ENCODE peak calls at places on chromosomes 5 and 9, in nine cellular contexts. One of them, this sample, is unnamed.

GRCh38 chr5:72661405-72661804 is 154.2 kb upstream of the ZNF366 start:
- DNase-seq in upper lobe of right lung: no peak
- DNase-seq in GM20000: no peak
- DNase-seq in adrenal gland: no peak
- DNase-seq in endothelial cell: no peak
- DNase-seq in left ventricle myocardium inferior: no peak
- DNase-seq in WTC11: no peak
- DNase-seq in nephron progenitor cell: no peak
- DNase-seq in GM06990: no peak
- DNase-seq in this sample: no peak

GRCh38 chr5:58088941-58089340 is 370.9 kb downstream of the PLK2 start:
- DNase-seq in upper lobe of right lung: no peak
- DNase-seq in GM20000: no peak
- DNase-seq in adrenal gland: no peak
- DNase-seq in endothelial cell: peak
- DNase-seq in left ventricle myocardium inferior: no peak
- DNase-seq in WTC11: no peak
- DNase-seq in nephron progenitor cell: no peak
- DNase-seq in GM06990: no peak
- DNase-seq in this sample: no peak

GRCh38 chr9:116099821-116100220 is 53.8 kb upstream of the PAPPA start:
- DNase-seq in upper lobe of right lung: no peak
- DNase-seq in GM20000: no peak
- DNase-seq in adrenal gland: no peak
- DNase-seq in endothelial cell: no peak
- DNase-seq in left ventricle myocardium inferior: no peak
- DNase-seq in WTC11: no peak
- DNase-seq in nephron progenitor cell: no peak
- DNase-seq in GM06990: no peak
- DNase-seq in this sample: no peak

GRCh38 chr9:135074354-135075233 is 12.9 kb upstream of the OLFM1 start:
- DNase-seq in upper lobe of right lung: peak
- DNase-seq in GM20000: no peak
- DNase-seq in adrenal gland: peak
- DNase-seq in endothelial cell: no peak
- DNase-seq in left ventricle myocardium inferior: no peak
- DNase-seq in WTC11: no peak
- DNase-seq in nephron progenitor cell: no peak
- DNase-seq in GM06990: no peak
- DNase-seq in this sample: no peak

GRCh38 chr5:153748823-153749222 is 258.4 kb downstream of the GRIA1 start:
- DNase-seq in upper lobe of right lung: no peak
- DNase-seq in GM20000: no peak
- DNase-seq in adrenal gland: no peak
- DNase-seq in endothelial cell: no peak
- DNase-seq in left ventricle myocardium inferior: no peak
- DNase-seq in WTC11: no peak
- DNase-seq in nephron progenitor cell: no peak
- DNase-seq in GM06990: no peak
- DNase-seq in this sample: no peak

GRCh38 chr9:121556580-121556979 is 56.9 kb upstream of the GGTA1 start:
- DNase-seq in upper lobe of right lung: no peak
- DNase-seq in GM20000: no peak
- DNase-seq in adrenal gland: peak
- DNase-seq in endothelial cell: no peak
- DNase-seq in left ventricle myocardium inferior: no peak
- DNase-seq in WTC11: no peak
- DNase-seq in nephron progenitor cell: no peak
- DNase-seq in GM06990: no peak
- DNase-seq in this sample: no peak

GRCh38 chr9:135218331-135219225 is 131.1 kb downstream of the OLFM1 start:
- DNase-seq in upper lobe of right lung: peak
- DNase-seq in GM20000: no peak
- DNase-seq in adrenal gland: no peak
- DNase-seq in endothelial cell: no peak
- DNase-seq in left ventricle myocardium inferior: no peak
- DNase-seq in WTC11: peak
- DNase-seq in nephron progenitor cell: no peak
- DNase-seq in GM06990: no peak
- DNase-seq in this sample: no peak

GRCh38 chr9:129737479-129738269 is 15.2 kb downstream of the PTGES start:
- DNase-seq in upper lobe of right lung: peak
- DNase-seq in GM20000: peak
- DNase-seq in adrenal gland: peak
- DNase-seq in endothelial cell: peak
- DNase-seq in left ventricle myocardium inferior: peak
- DNase-seq in WTC11: peak
- DNase-seq in nephron progenitor cell: peak
- DNase-seq in GM06990: peak
- DNase-seq in this sample: no peak

GRCh38 chr5:122419195-122419894 is 107.3 kb downstream of the SNCAIP start:
- DNase-seq in upper lobe of right lung: no peak
- DNase-seq in GM20000: no peak
- DNase-seq in adrenal gland: no peak
- DNase-seq in endothelial cell: no peak
- DNase-seq in left ventricle myocardium inferior: no peak
- DNase-seq in WTC11: no peak
- DNase-seq in nephron progenitor cell: no peak
- DNase-seq in GM06990: no peak
- DNase-seq in this sample: no peak

GRCh38 chr9:5389109-5389732 is 48.5 kb downstream of the PLGRKT start:
- DNase-seq in upper lobe of right lung: no peak
- DNase-seq in GM20000: peak
- DNase-seq in adrenal gland: no peak
- DNase-seq in endothelial cell: no peak
- DNase-seq in left ventricle myocardium inferior: no peak
- DNase-seq in WTC11: no peak
- DNase-seq in nephron progenitor cell: no peak
- DNase-seq in GM06990: peak
- DNase-seq in this sample: no peak

GRCh38 chr9:19643875-19644274 is 145.0 kb downstream of the SLC24A2 start:
- DNase-seq in upper lobe of right lung: no peak
- DNase-seq in GM20000: no peak
- DNase-seq in adrenal gland: no peak
- DNase-seq in endothelial cell: no peak
- DNase-seq in left ventricle myocardium inferior: no peak
- DNase-seq in WTC11: no peak
- DNase-seq in nephron progenitor cell: no peak
- DNase-seq in GM06990: no peak
- DNase-seq in this sample: no peak

GRCh38 chr5:172972557-172972956 is 11.0 kb upstream of the ATP6V0E1 start:
- DNase-seq in upper lobe of right lung: no peak
- DNase-seq in GM20000: no peak
- DNase-seq in adrenal gland: no peak
- DNase-seq in endothelial cell: no peak
- DNase-seq in left ventricle myocardium inferior: no peak
- DNase-seq in WTC11: no peak
- DNase-seq in nephron progenitor cell: peak
- DNase-seq in GM06990: no peak
- DNase-seq in this sample: no peak

GRCh38 chr5:89012361-89012760 is 129.4 kb upstream of the MEF2C start:
- DNase-seq in upper lobe of right lung: no peak
- DNase-seq in GM20000: no peak
- DNase-seq in adrenal gland: no peak
- DNase-seq in endothelial cell: no peak
- DNase-seq in left ventricle myocardium inferior: no peak
- DNase-seq in WTC11: no peak
- DNase-seq in nephron progenitor cell: no peak
- DNase-seq in GM06990: no peak
- DNase-seq in this sample: no peak

GRCh38 chr5:89011778-89012320 is 128.9 kb upstream of the MEF2C start:
- DNase-seq in upper lobe of right lung: no peak
- DNase-seq in GM20000: no peak
- DNase-seq in adrenal gland: no peak
- DNase-seq in endothelial cell: no peak
- DNase-seq in left ventricle myocardium inferior: no peak
- DNase-seq in WTC11: no peak
- DNase-seq in nephron progenitor cell: no peak
- DNase-seq in GM06990: no peak
- DNase-seq in this sample: no peak

DNA sequence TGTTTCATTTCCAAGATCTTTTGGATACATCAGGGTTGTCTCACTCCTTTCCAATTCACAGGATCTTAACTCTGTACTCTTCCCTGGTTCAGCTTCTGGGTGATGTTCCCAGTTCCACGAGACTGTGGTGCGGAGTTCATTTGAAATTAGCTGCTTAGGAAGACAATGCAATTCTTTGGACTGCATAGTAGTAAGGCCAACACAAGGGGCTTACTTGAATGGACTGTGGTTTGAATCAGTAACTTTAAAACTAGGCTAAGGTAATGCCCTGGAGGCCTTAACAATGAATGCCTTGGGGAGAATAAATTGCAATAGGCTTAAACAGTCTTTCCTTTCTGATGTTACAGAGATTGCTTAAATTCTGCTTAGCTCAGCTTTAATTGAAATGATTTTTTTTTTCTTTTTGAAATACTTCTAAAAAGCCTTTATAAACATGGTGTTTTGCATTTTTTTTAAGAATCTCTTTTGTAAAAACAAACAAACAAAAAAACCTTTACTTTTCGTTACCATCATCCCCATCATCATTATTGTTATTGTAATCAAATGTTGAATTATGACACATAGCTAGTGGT is 133.8 kb upstream of the MEF2C start:
- DNase-seq in upper lobe of right lung: no peak
- DNase-seq in GM20000: no peak
- DNase-seq in adrenal gland: no peak
- DNase-seq in endothelial cell: no peak
- DNase-seq in left ventricle myocardium inferior: no peak
- DNase-seq in WTC11: no peak
- DNase-seq in nephron progenitor cell: no peak
- DNase-seq in GM06990: no peak
- DNase-seq in this sample: no peak
- TF ChIP-seq CTCF in upper lobe of right lung: no peak
- TF ChIP-seq CTCF in GM20000: no peak
- TF ChIP-seq CTCF in adrenal gland: no peak
- TF ChIP-seq CTCF in endothelial cell: no peak
- TF ChIP-seq CTCF in left ventricle myocardium inferior: no peak
- TF ChIP-seq CTCF in WTC11: no peak
- TF ChIP-seq CTCF in nephron progenitor cell: no peak
- TF ChIP-seq CTCF in GM06990: no peak
- TF ChIP-seq CTCF in this sample: no peak

GRCh38 chr5:132413567-132413966 is 44.1 kb downstream of the SLC22A5 start:
- DNase-seq in upper lobe of right lung: no peak
- DNase-seq in GM20000: no peak
- DNase-seq in adrenal gland: no peak
- DNase-seq in endothelial cell: no peak
- DNase-seq in left ventricle myocardium inferior: no peak
- DNase-seq in WTC11: no peak
- DNase-seq in nephron progenitor cell: no peak
- DNase-seq in GM06990: no peak
- DNase-seq in this sample: no peak

GRCh38 chr5:132408456-132408855 is 38.9 kb downstream of the SLC22A5 start:
- DNase-seq in upper lobe of right lung: no peak
- DNase-seq in GM20000: no peak
- DNase-seq in adrenal gland: no peak
- DNase-seq in endothelial cell: no peak
- DNase-seq in left ventricle myocardium inferior: no peak
- DNase-seq in WTC11: no peak
- DNase-seq in nephron progenitor cell: no peak
- DNase-seq in GM06990: no peak
- DNase-seq in this sample: no peak

GRCh38 chr5:132410451-132411381 is 41.2 kb downstream of the SLC22A5 start:
- DNase-seq in upper lobe of right lung: peak
- DNase-seq in GM20000: peak
- DNase-seq in adrenal gland: peak
- DNase-seq in endothelial cell: peak
- DNase-seq in left ventricle myocardium inferior: peak
- DNase-seq in WTC11: peak
- DNase-seq in nephron progenitor cell: peak
- DNase-seq in GM06990: peak
- DNase-seq in this sample: no peak

GRCh38 chr5:132408965-132409364 is 39.5 kb downstream of the SLC22A5 start:
- DNase-seq in upper lobe of right lung: no peak
- DNase-seq in GM20000: no peak
- DNase-seq in adrenal gland: no peak
- DNase-seq in endothelial cell: no peak
- DNase-seq in left ventricle myocardium inferior: no peak
- DNase-seq in WTC11: no peak
- DNase-seq in nephron progenitor cell: no peak
- DNase-seq in GM06990: no peak
- DNase-seq in this sample: peak

DNA sequence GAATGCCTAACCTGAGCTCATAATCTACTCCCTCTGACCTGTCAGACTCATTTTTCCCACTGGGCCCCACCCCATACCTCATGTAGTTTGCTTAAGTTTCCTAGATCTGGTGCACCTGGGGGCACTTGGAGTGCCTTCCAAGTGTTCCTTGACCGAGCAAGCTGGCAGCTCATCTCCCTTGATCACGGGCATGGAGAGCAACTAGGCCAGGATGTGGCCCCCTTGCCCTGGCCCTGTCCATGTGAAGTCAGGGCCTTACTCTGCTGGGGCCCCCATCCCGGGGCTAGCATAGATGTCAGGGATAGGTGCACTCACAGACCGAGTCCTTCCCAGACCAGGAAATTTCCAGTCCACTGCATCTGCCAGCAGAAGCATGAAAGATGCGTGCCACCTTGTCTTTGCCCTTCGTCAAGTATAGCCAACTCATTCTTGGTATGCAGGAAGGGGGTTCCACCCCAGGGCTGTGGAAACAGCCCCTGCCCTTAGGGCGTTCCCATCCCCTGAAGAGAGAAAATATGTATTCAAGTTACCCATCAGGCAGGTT is 41.9 kb downstream of the SLC22A5 start:
- DNase-seq in upper lobe of right lung: peak
- DNase-seq in GM20000: no peak
- DNase-seq in adrenal gland: no peak
- DNase-seq in endothelial cell: no peak
- DNase-seq in left ventricle myocardium inferior: no peak
- DNase-seq in WTC11: no peak
- DNase-seq in nephron progenitor cell: no peak
- DNase-seq in GM06990: peak
- DNase-seq in this sample: peak
- TF ChIP-seq CTCF in upper lobe of right lung: no peak
- TF ChIP-seq CTCF in GM20000: no peak
- TF ChIP-seq CTCF in adrenal gland: no peak
- TF ChIP-seq CTCF in endothelial cell: no peak
- TF ChIP-seq CTCF in left ventricle myocardium inferior: no peak
- TF ChIP-seq CTCF in WTC11: no peak
- TF ChIP-seq CTCF in nephron progenitor cell: no peak
- TF ChIP-seq CTCF in GM06990: no peak
- TF ChIP-seq CTCF in this sample: no peak

GRCh38 chr9:6944093-6944551 is 186.3 kb downstream of the KDM4C start:
- DNase-seq in upper lobe of right lung: no peak
- DNase-seq in GM20000: no peak
- DNase-seq in adrenal gland: no peak
- DNase-seq in endothelial cell: no peak
- DNase-seq in left ventricle myocardium inferior: no peak
- DNase-seq in WTC11: no peak
- DNase-seq in nephron progenitor cell: no peak
- DNase-seq in GM06990: no peak
- DNase-seq in this sample: no peak
- TF ChIP-seq CTCF in upper lobe of right lung: no peak
- TF ChIP-seq CTCF in GM20000: no peak
- TF ChIP-seq CTCF in adrenal gland: no peak
- TF ChIP-seq CTCF in endothelial cell: no peak
- TF ChIP-seq CTCF in left ventricle myocardium inferior: no peak
- TF ChIP-seq CTCF in WTC11: no peak
- TF ChIP-seq CTCF in nephron progenitor cell: no peak
- TF ChIP-seq CTCF in GM06990: no peak
- TF ChIP-seq CTCF in this sample: no peak

GRCh38 chr9:8769153-8769552 is 969.6 kb upstream of the DMAC1 start:
- DNase-seq in upper lobe of right lung: no peak
- DNase-seq in GM20000: no peak
- DNase-seq in adrenal gland: no peak
- DNase-seq in endothelial cell: no peak
- DNase-seq in left ventricle myocardium inferior: no peak
- DNase-seq in WTC11: no peak
- DNase-seq in nephron progenitor cell: no peak
- DNase-seq in GM06990: no peak
- DNase-seq in this sample: no peak

GRCh38 chr9:8772302-8772701 is 972.7 kb upstream of the DMAC1 start:
- DNase-seq in upper lobe of right lung: no peak
- DNase-seq in GM20000: no peak
- DNase-seq in adrenal gland: no peak
- DNase-seq in endothelial cell: no peak
- DNase-seq in left ventricle myocardium inferior: no peak
- DNase-seq in WTC11: no peak
- DNase-seq in nephron progenitor cell: no peak
- DNase-seq in GM06990: no peak
- DNase-seq in this sample: no peak
- TF ChIP-seq CTCF in upper lobe of right lung: no peak
- TF ChIP-seq CTCF in GM20000: no peak
- TF ChIP-seq CTCF in adrenal gland: no peak
- TF ChIP-seq CTCF in endothelial cell: no peak
- TF ChIP-seq CTCF in left ventricle myocardium inferior: no peak
- TF ChIP-seq CTCF in WTC11: no peak
- TF ChIP-seq CTCF in nephron progenitor cell: no peak
- TF ChIP-seq CTCF in GM06990: no peak
- TF ChIP-seq CTCF in this sample: no peak

This sample was measured in vagina.